ENCODE peak calls at places on chromosomes 12 and 14, in four cellular contexts. M is right lobe of liver, O is sigmoid colon, H is PC-3. P is an unnamed sample. For H3K36me3, the result is how much of the 10 kb centered on the place peaks cover.

GRCh38 chr14:91063119-91063518 is 2.7 kb upstream of the RPS6KA5 start:
- DNase-seq in M (no peak), O (no peak), H (peak), P (no peak)

GRCh38 chr12:569091-569676 is 94.1 kb downstream of the NINJ2 start:
- DNase-seq in M (no peak), O (no peak), H (no peak), P (no peak)

GRCh38 chr12:94180558-94181296 is 32.4 kb downstream of the PLXNC1 start:
- DNase-seq in M (no peak), O (no peak), H (peak), P (no peak)

GRCh38 chr12:52267699-52268098 is 6.7 kb upstream of the KRT86 start:
- DNase-seq in M (no peak), O (no peak), H (no peak), P (no peak)

GRCh38 chr14:22333408-22334274 is 255.4 kb downstream of the DAD1 start:
- DNase-seq in M (no peak), O (no peak), H (peak), P (no peak)

GRCh38 chr14:51069065-51069464 is 25.8 kb downstream of the TRIM9 start:
- DNase-seq in M (no peak), O (no peak), H (no peak), P (no peak)

GRCh38 chr12:8562310-8562709 is 21.6 kb upstream of the CLEC4E start:
- DNase-seq in M (no peak), O (no peak), H (no peak), P (no peak)

GRCh38 chr14:83147006-83147405 is 1613.4 kb upstream of the SEL1L start:
- DNase-seq in M (no peak), O (no peak), H (no peak), P (no peak)

GRCh38 chr14:101599234-101599885 is 38.1 kb downstream of the DIO3 start:
- DNase-seq in M (no peak), O (no peak), H (no peak), P (no peak)

GRCh38 chr14:76576047-76576741 is 185.1 kb upstream of the VASH1 start:
- DNase-seq in M (no peak), O (no peak), H (no peak), P (no peak)

GRCh38 chr12:53102883-53103807 is at the start of gene SOAT2:
- DNase-seq in M (no peak), O (peak), H (no peak), P (no peak)

GRCh38 chr14:36289954-36290353 is 30.5 kb downstream of the MBIP start:
- DNase-seq in M (no peak), O (no peak), H (no peak), P (no peak)

GRCh38 chr14:56794557-56795283 is 15.6 kb downstream of the OTX2 start:
- DNase-seq in M (no peak), O (no peak), H (no peak), P (no peak)

GRCh38 chr14:92780444-92780843 is 13.7 kb upstream of the GOLGA5 start:
- DNase-seq in M (no peak), O (no peak), H (peak), P (no peak)

GRCh38 chr12:67648306-67649164 is at the start of gene DYRK2:
- DNase-seq in M (peak), O (peak), H (peak), P (peak)

GRCh38 chr12:67649165-67650126 is 901 bp downstream of the DYRK2 start:
- DNase-seq in M (peak), O (peak), H (peak), P (peak)

GRCh38 chr12:67650528-67651379 is 2.2 kb downstream of the DYRK2 start:
- DNase-seq in M (no peak), O (no peak), H (peak), P (no peak)

GRCh38 chr12:67650127-67650495 is 1.6 kb downstream of the DYRK2 start:
- DNase-seq in M (peak), O (no peak), H (no peak), P (no peak)

GRCh38 chr12:67651380-67651695 is 2.8 kb downstream of the DYRK2 start:
- DNase-seq in M (no peak), O (no peak), H (peak), P (no peak)
- TF ChIP-seq CTCF in M (no peak), O (no peak), H (peak), P (no peak)

DNA sequence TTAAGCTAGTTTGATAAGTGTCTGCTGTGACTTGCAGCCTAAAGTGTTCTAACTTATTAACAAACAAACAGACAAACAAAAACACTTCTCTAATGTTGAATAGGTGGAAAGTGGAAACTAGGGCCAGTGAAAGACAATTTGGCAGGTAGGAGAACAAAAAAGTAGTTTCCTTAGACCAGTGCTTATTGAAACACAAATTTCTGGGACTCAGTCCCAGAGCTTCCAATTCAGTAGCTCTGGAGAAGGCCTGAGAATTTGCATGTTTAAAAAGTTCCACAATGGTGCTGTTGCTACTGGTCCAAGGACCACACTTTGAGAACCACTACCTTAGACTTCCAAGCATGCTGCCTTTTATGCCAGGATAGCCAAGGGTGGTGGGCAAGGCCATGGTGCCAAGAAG is 67.8 kb downstream of the AKAP6 start:
- DNase-seq in M (no peak), O (no peak), H (no peak), P (no peak)
- H3K27ac ChIP-seq in M (no peak), O (no peak), H (no peak), P (no peak)

GRCh38 chr12:79548525-79548924 is 142.2 kb downstream of the PAWR start:
- DNase-seq in M (no peak), O (no peak), H (no peak), P (no peak)

GRCh38 chr12:79546461-79547043 is 144.2 kb downstream of the PAWR start:
- DNase-seq in M (no peak), O (no peak), H (peak), P (no peak)

GRCh38 chr12:79547044-79547734 is 143.6 kb downstream of the PAWR start:
- DNase-seq in M (no peak), O (no peak), H (peak), P (no peak)

GRCh38 chr12:79549531-79550271 is 141.1 kb downstream of the PAWR start:
- DNase-seq in M (no peak), O (no peak), H (no peak), P (no peak)

DNA sequence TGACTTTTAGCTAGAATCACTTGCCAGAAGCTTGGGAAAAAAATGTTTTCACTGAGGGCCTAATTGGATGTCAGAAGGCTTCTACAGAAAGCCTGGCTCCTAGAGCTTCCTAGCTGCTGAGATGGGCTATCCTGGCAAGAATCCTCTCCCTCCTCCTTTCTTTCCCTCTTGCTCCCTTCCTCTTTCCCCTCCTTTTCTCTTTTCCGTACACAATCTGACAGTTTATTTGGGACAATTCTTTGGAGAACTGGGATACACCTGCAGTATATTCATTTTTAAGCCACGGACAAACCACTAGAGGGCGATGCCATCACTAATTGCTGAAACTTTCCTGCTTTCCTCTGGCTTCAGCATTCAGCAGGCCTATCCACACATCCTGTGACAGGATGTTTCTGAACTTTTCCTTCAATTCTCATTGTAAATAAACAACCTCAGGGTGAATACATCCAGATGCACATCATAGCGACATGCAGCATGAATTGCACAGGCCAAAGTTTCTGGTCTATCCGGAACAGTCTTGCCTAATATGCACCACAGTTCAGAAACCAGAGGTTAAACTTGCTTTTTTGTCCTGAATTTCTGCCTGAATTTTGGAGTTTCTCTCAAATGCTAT is 142.9 kb downstream of the PAWR start:
- DNase-seq in M (no peak), O (no peak), H (peak), P (no peak)
- H3K36me3 ChIP-seq in M (under half), O (under half), H (under half), P (under half)

DNA sequence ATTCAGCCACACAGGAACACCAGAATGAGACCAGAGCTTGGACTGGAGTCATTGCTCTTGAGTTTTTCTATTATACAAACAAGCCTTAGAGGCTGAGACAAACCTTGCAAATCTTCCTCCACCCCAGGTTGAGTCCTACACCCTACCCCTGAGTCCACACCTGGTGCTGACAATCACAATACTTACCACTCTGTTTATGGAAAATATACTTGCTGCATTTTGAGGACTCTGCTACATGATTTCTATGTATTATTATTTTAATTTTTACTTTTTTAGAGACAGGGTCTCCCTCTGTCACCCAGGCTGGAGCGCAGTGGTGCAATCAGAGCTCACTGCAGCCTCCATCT is 101.4 kb downstream of the EGLN3 start:
- DNase-seq in M (no peak), O (no peak), H (no peak), P (no peak)
- TF ChIP-seq CTCF in M (no peak), O (no peak), H (peak), P (no peak)

GRCh38 chr14:30296956-30297405 is 262.0 kb upstream of the G2E3 start:
- DNase-seq in M (no peak), O (no peak), H (no peak), P (no peak)

GRCh38 chr14:30299915-30300314 is 259.0 kb upstream of the G2E3 start:
- DNase-seq in M (no peak), O (no peak), H (no peak), P (no peak)

GRCh38 chr14:30297856-30298255 is 261.1 kb upstream of the G2E3 start:
- DNase-seq in M (no peak), O (no peak), H (no peak), P (no peak)

GRCh38 chr14:30295980-30296379 is 263.0 kb upstream of the G2E3 start:
- DNase-seq in M (no peak), O (no peak), H (no peak), P (peak)

GRCh38 chr14:30298266-30298795 is 260.6 kb upstream of the G2E3 start:
- DNase-seq in M (no peak), O (no peak), H (no peak), P (no peak)
- H3K27ac ChIP-seq in M (no peak), O (no peak), H (no peak), P (no peak)

GRCh38 chr14:100339757-100340453 is 16.8 kb downstream of the SLC25A47 start:
- DNase-seq in M (no peak), O (no peak), H (no peak), P (peak)
- H3K36me3 ChIP-seq in M (under half), O (under half), H (under half), P (half or more)

GRCh38 chr14:68523994-68524725 is 268.7 kb downstream of the ZFP36L1 start:
- DNase-seq in M (no peak), O (no peak), H (no peak), P (no peak)
- TF ChIP-seq CTCF in M (peak), O (no peak), H (no peak), P (peak)